ENCODE peak calls at places on chromosome 14, in five cellular contexts. E is thoracic aorta; V is heart right ventricle; D is osteoblast; H is stimulated activated CD4-positive, alpha-beta T cell treated with anti-CD3 and anti-CD28 coated beads, Interleukin-4, amount 100 ng/mL, for 48 hours. U is an unnamed sample.

GRCh38 chr14:36935976-36936678 is 236.3 kb downstream of the SLC25A21 start:
- DNase-seq in D (no peak), H (no peak), V (no peak), E (no peak), U (no peak)

GRCh38 chr14:69854598-69854997 is 24.6 kb upstream of the SMOC1 start:
- DNase-seq in E (no peak), D (no peak), H (no peak), V (no peak), U (no peak)

GRCh38 chr14:105398726-105399440 is 545 bp downstream of the TEX22 start:
- DNase-seq in H (no peak), V (no peak), E (no peak), D (no peak), U (no peak)

GRCh38 chr14:80208426-80208950 is 2.8 kb downstream of the DIO2 start:
- DNase-seq in D (no peak), H (no peak), V (no peak), E (no peak), U (no peak)

GRCh38 chr14:99183716-99184115 is 88.3 kb downstream of the BCL11B start:
- DNase-seq in V (no peak), E (no peak), H (no peak), D (peak), U (no peak)

GRCh38 chr14:35122696-35123387 is 490 bp downstream of the PRORP start:
- DNase-seq in V (no peak), H (no peak), E (no peak), D (peak), U (no peak)

GRCh38 chr14:85475113-85475512 is 54.8 kb upstream of the FLRT2 start:
- DNase-seq in E (no peak), H (no peak), D (no peak), V (no peak), U (no peak)

GRCh38 chr14:56580317-56580711 is 716 bp downstream of the TMEM260 start:
- DNase-seq in H (no peak), D (no peak), E (no peak), V (no peak), U (no peak)